ENCODE peak calls at places on chromosome 13, in eight cellular contexts. D, R, Z, P, X, S, G and V are unnamed samples.
A peak's percentile ranks its signal among the peaks of the same experiment; 100 is the strongest.

GRCh38 chr13:35470671-35471465 is 5.6 kb downstream of the MAB21L1 start:
- DNase-seq in D (no peak), R (peak; percentile 39), Z (peak; percentile 81), P (no peak), X (no peak), S (no peak), G (peak; percentile 71), V (no peak)

GRCh38 chr13:39035799-39036198 is 2.1 kb downstream of the PROSER1 start:
- DNase-seq in D (no peak), R (no peak), Z (no peak), P (no peak), X (no peak), S (no peak), G (no peak), V (no peak)

GRCh38 chr13:107421028-107421427 is 794.3 kb downstream of the LIG4 start:
- DNase-seq in D (no peak), R (peak; percentile 71), Z (no peak), P (no peak), X (no peak), S (no peak), G (no peak), V (no peak)

GRCh38 chr13:73417012-73417615 is 358.3 kb downstream of the KLF5 start:
- DNase-seq in D (no peak), R (no peak), Z (no peak), P (no peak), X (no peak), S (peak; percentile 62), G (no peak), V (no peak)

GRCh38 chr13:47457631-47458030 is 543.4 kb downstream of the SUCLA2 start:
- DNase-seq in D (no peak), R (peak; percentile 34), Z (no peak), P (peak; percentile 9), X (no peak), S (no peak), G (no peak), V (no peak)

GRCh38 chr13:25948910-25949309 is 102.9 kb downstream of the SHISA2 start:
- DNase-seq in D (no peak), R (peak; percentile 27), Z (no peak), P (no peak), X (no peak), S (no peak), G (no peak), V (no peak)

GRCh38 chr13:112063807-112064206 is 3.1 kb upstream of the SOX1 start:
- DNase-seq in D (no peak), R (no peak), Z (no peak), P (no peak), X (no peak), S (no peak), G (no peak), V (no peak)

GRCh38 chr13:31891472-31891871 is 140.1 kb upstream of the FRY start:
- DNase-seq in D (no peak), R (no peak), Z (no peak), P (no peak), X (peak; percentile 25), S (no peak), G (no peak), V (no peak)

GRCh38 chr13:75687145-75687763 is 51.1 kb downstream of the LMO7 start:
- DNase-seq in D (no peak), R (peak; percentile 43), Z (no peak), P (no peak), X (no peak), S (peak; percentile 59), G (no peak), V (no peak)

GRCh38 chr13:49791214-49791752 is 1.2 kb downstream of the KPNA3 start:
- DNase-seq in D (no peak), R (peak; percentile 26), Z (peak; percentile 23), P (no peak), X (peak; percentile 20), S (peak; percentile 77), G (no peak), V (no peak)

GRCh38 chr13:113559901-113560644 is 24.5 kb upstream of the TFDP1 start:
- DNase-seq in D (no peak), R (no peak), Z (no peak), P (no peak), X (no peak), S (no peak), G (no peak), V (no peak)

GRCh38 chr13:46101488-46102289 is 3.1 kb downstream of the CPB2 start:
- DNase-seq in D (no peak), R (no peak), Z (no peak), P (no peak), X (no peak), S (no peak), G (no peak), V (no peak)

GRCh38 chr13:71218960-71219359 is 648.0 kb downstream of the DACH1 start:
- DNase-seq in D (no peak), R (no peak), Z (peak; percentile 43), P (no peak), X (no peak), S (peak; percentile 42), G (peak; percentile 27), V (no peak)

GRCh38 chr13:35016362-35017148 is 74.5 kb downstream of the NBEA start:
- DNase-seq in D (no peak), R (peak; percentile 5), Z (no peak), P (no peak), X (no peak), S (no peak), G (no peak), V (no peak)

GRCh38 chr13:73228546-73228945 is 169.7 kb downstream of the KLF5 start:
- DNase-seq in D (peak; percentile 34), R (peak; percentile 36), Z (no peak), P (no peak), X (no peak), S (no peak), G (no peak), V (no peak)

GRCh38 chr13:99961634-99962033 is 9.9 kb downstream of the ZIC5 start:
- DNase-seq in D (no peak), R (no peak), Z (no peak), P (no peak), X (no peak), S (no peak), G (no peak), V (no peak)
- H3K27ac ChIP-seq in D (no peak overlapping the region), R (no peak overlapping the region), Z (no peak overlapping the region), P (no peak overlapping the region), X (no peak overlapping the region), S (no peak overlapping the region), G (no peak overlapping the region), V (no peak overlapping the region)

GRCh38 chr13:27083183-27083582 is 88.4 kb downstream of the USP12 start:
- DNase-seq in D (no peak), R (no peak), Z (no peak), P (no peak), X (no peak), S (no peak), G (no peak), V (no peak)

GRCh38 chr13:27079421-27079958 is 92.1 kb downstream of the USP12 start:
- DNase-seq in D (no peak), R (peak; percentile 94), Z (no peak), P (no peak), X (no peak), S (no peak), G (no peak), V (no peak)

GRCh38 chr13:27082325-27082724 is 89.3 kb downstream of the USP12 start:
- DNase-seq in D (no peak), R (peak; percentile 65), Z (no peak), P (no peak), X (no peak), S (no peak), G (no peak), V (no peak)

GRCh38 chr13:27080018-27080948 is 91.3 kb downstream of the USP12 start:
- DNase-seq in D (no peak), R (no peak), Z (no peak), P (no peak), X (no peak), S (peak; percentile 16), G (no peak), V (no peak)

GRCh38 chr13:27081893-27082292 is 89.7 kb downstream of the USP12 start:
- DNase-seq in D (no peak), R (no peak), Z (no peak), P (no peak), X (no peak), S (no peak), G (no peak), V (no peak)
- H3K27ac ChIP-seq in D (no peak overlapping the region), R (no peak overlapping the region), Z (no peak overlapping the region), P (no peak overlapping the region), X (no peak overlapping the region), S (no peak overlapping the region), G (no peak overlapping the region), V (no peak overlapping the region)

GRCh38 chr13:22095794-22096193 is 424.9 kb downstream of the FGF9 start:
- DNase-seq in D (no peak), R (no peak), Z (no peak), P (no peak), X (no peak), S (no peak), G (no peak), V (no peak)

GRCh38 chr13:22092791-22093545 is 422.1 kb downstream of the FGF9 start:
- DNase-seq in D (no peak), R (no peak), Z (no peak), P (no peak), X (no peak), S (no peak), G (no peak), V (no peak)

GRCh38 chr13:22090114-22090513 is 419.2 kb downstream of the FGF9 start:
- DNase-seq in D (no peak), R (no peak), Z (no peak), P (no peak), X (no peak), S (no peak), G (no peak), V (no peak)

GRCh38 chr13:22091971-22092300 is 421.1 kb downstream of the FGF9 start:
- DNase-seq in D (no peak), R (no peak), Z (no peak), P (no peak), X (no peak), S (no peak), G (no peak), V (no peak)

GRCh38 chr13:22091222-22091970 is 420.5 kb downstream of the FGF9 start:
- DNase-seq in D (no peak), R (no peak), Z (no peak), P (no peak), X (no peak), S (no peak), G (no peak), V (no peak)
- H3K27ac ChIP-seq in D (no peak overlapping the region), R (no peak overlapping the region), Z (no peak overlapping the region), P (no peak overlapping the region), X (no peak overlapping the region), S (no peak overlapping the region), G (no peak overlapping the region), V (no peak overlapping the region)

GRCh38 chr13:41017153-41017552 is 2.0 kb downstream of the ELF1 start:
- DNase-seq in D (peak; percentile 33), R (no peak), Z (no peak), P (no peak), X (peak; percentile 42), S (peak; percentile 75), G (no peak), V (no peak)

GRCh38 chr13:41018583-41018909 is 570 bp downstream of the ELF1 start:
- DNase-seq in D (no peak), R (no peak), Z (no peak), P (no peak), X (no peak), S (no peak), G (no peak), V (no peak)

GRCh38 chr13:41019027-41019487 is at the start of gene ELF1:
- DNase-seq in D (peak; percentile 78), R (peak; percentile 72), Z (no peak), P (peak; percentile 78), X (peak; percentile 70), S (peak; percentile 96), G (no peak), V (peak; percentile 79)

GRCh38 chr13:41019578-41020347 is 647 bp upstream of the ELF1 start:
- DNase-seq in D (no peak), R (no peak), Z (peak; percentile 14), P (no peak), X (no peak), S (no peak), G (no peak), V (no peak)

GRCh38 chr13:41017744-41018582 is 1.2 kb downstream of the ELF1 start:
- DNase-seq in D (no peak), R (no peak), Z (no peak), P (no peak), X (no peak), S (peak; percentile 82), G (no peak), V (no peak)
- H3K27ac ChIP-seq in D (peak overlapping the region; percentile 91), R (no peak overlapping the region), Z (no peak overlapping the region), P (no peak overlapping the region), X (peak overlapping the region; percentile 94), S (peak overlapping the region; percentile 95), G (no peak overlapping the region), V (peak overlapping the region; percentile 93)